ENCODE peak calls at places on chromosomes 11 and 22, in six cellular contexts. One of them, this sample, is unnamed.

GRCh38 chr11:122155765-122156527 is 39.9 kb upstream of the BLID start:
- DNase-seq in neural crest cell: no peak
- DNase-seq in astrocyte of the spinal cord: no peak
- DNase-seq in progenitor cell of endocrine pancreas: no peak
- DNase-seq in cardiac muscle cell: no peak
- DNase-seq in GM06990: no peak
- DNase-seq in this sample: no peak

GRCh38 chr22:19471572-19471971 is 7.4 kb downstream of the UFD1 start:
- DNase-seq in neural crest cell: no peak
- DNase-seq in astrocyte of the spinal cord: no peak
- DNase-seq in progenitor cell of endocrine pancreas: no peak
- DNase-seq in cardiac muscle cell: no peak
- DNase-seq in GM06990: no peak
- DNase-seq in this sample: no peak

GRCh38 chr11:133924661-133925060 is 32.1 kb downstream of the IGSF9B start:
- DNase-seq in neural crest cell: no peak
- DNase-seq in astrocyte of the spinal cord: no peak
- DNase-seq in progenitor cell of endocrine pancreas: no peak
- DNase-seq in cardiac muscle cell: no peak
- DNase-seq in GM06990: no peak
- DNase-seq in this sample: no peak

GRCh38 chr11:129861702-129862107 is 33.7 kb downstream of the NFRKB start:
- DNase-seq in neural crest cell: no peak
- DNase-seq in astrocyte of the spinal cord: peak
- DNase-seq in progenitor cell of endocrine pancreas: peak
- DNase-seq in cardiac muscle cell: peak
- DNase-seq in GM06990: no peak
- DNase-seq in this sample: no peak

GRCh38 chr11:17652556-17652955 is 66.8 kb upstream of the MYOD1 start:
- DNase-seq in neural crest cell: no peak
- DNase-seq in astrocyte of the spinal cord: no peak
- DNase-seq in progenitor cell of endocrine pancreas: no peak
- DNase-seq in cardiac muscle cell: no peak
- DNase-seq in GM06990: no peak
- DNase-seq in this sample: no peak

GRCh38 chr11:35141538-35141937 is 2.6 kb downstream of the CD44 start:
- DNase-seq in neural crest cell: no peak
- DNase-seq in astrocyte of the spinal cord: no peak
- DNase-seq in progenitor cell of endocrine pancreas: no peak
- DNase-seq in cardiac muscle cell: no peak
- DNase-seq in GM06990: no peak
- DNase-seq in this sample: peak

GRCh38 chr11:62974848-62975522 is 9.8 kb downstream of the SLC22A6 start:
- DNase-seq in neural crest cell: no peak
- DNase-seq in astrocyte of the spinal cord: no peak
- DNase-seq in progenitor cell of endocrine pancreas: no peak
- DNase-seq in cardiac muscle cell: peak
- DNase-seq in GM06990: no peak
- DNase-seq in this sample: no peak

GRCh38 chr22:21961886-21962654 is 9.4 kb upstream of the PPM1F start:
- DNase-seq in neural crest cell: no peak
- DNase-seq in astrocyte of the spinal cord: peak
- DNase-seq in progenitor cell of endocrine pancreas: no peak
- DNase-seq in cardiac muscle cell: no peak
- DNase-seq in GM06990: no peak
- DNase-seq in this sample: no peak

GRCh38 chr11:134442246-134442645 is 30.2 kb upstream of the B3GAT1 start:
- DNase-seq in neural crest cell: no peak
- DNase-seq in astrocyte of the spinal cord: no peak
- DNase-seq in progenitor cell of endocrine pancreas: no peak
- DNase-seq in cardiac muscle cell: no peak
- DNase-seq in GM06990: no peak
- DNase-seq in this sample: no peak

GRCh38 chr22:19968450-19968891 is 26.9 kb upstream of the TXNRD2 start:
- DNase-seq in neural crest cell: no peak
- DNase-seq in astrocyte of the spinal cord: no peak
- DNase-seq in progenitor cell of endocrine pancreas: no peak
- DNase-seq in cardiac muscle cell: no peak
- DNase-seq in GM06990: no peak
- DNase-seq in this sample: no peak

GRCh38 chr11:7546324-7546791 is 32.6 kb downstream of the PPFIBP2 start:
- DNase-seq in neural crest cell: no peak
- DNase-seq in astrocyte of the spinal cord: no peak
- DNase-seq in progenitor cell of endocrine pancreas: no peak
- DNase-seq in cardiac muscle cell: no peak
- DNase-seq in GM06990: no peak
- DNase-seq in this sample: no peak

GRCh38 chr22:49233507-49234100 is 594.1 kb downstream of the BRD1 start:
- DNase-seq in neural crest cell: no peak
- DNase-seq in astrocyte of the spinal cord: no peak
- DNase-seq in progenitor cell of endocrine pancreas: no peak
- DNase-seq in cardiac muscle cell: no peak
- DNase-seq in GM06990: no peak
- DNase-seq in this sample: no peak

GRCh38 chr11:120682866-120683265 is 171.3 kb downstream of the GRIK4 start:
- DNase-seq in neural crest cell: no peak
- DNase-seq in astrocyte of the spinal cord: peak
- DNase-seq in progenitor cell of endocrine pancreas: no peak
- DNase-seq in cardiac muscle cell: no peak
- DNase-seq in GM06990: no peak
- DNase-seq in this sample: no peak

GRCh38 chr11:118076754-118077281 is at the start of gene TMPRSS4:
- DNase-seq in neural crest cell: no peak
- DNase-seq in astrocyte of the spinal cord: no peak
- DNase-seq in progenitor cell of endocrine pancreas: peak
- DNase-seq in cardiac muscle cell: no peak
- DNase-seq in GM06990: no peak
- DNase-seq in this sample: no peak

GRCh38 chr11:11347583-11347982 is 5.5 kb downstream of the CSNK2A3 start:
- DNase-seq in neural crest cell: no peak
- DNase-seq in astrocyte of the spinal cord: no peak
- DNase-seq in progenitor cell of endocrine pancreas: no peak
- DNase-seq in cardiac muscle cell: no peak
- DNase-seq in GM06990: no peak
- DNase-seq in this sample: no peak

GRCh38 chr11:9626778-9627394 is 37.0 kb upstream of the SWAP70 start:
- DNase-seq in neural crest cell: peak
- DNase-seq in astrocyte of the spinal cord: no peak
- DNase-seq in progenitor cell of endocrine pancreas: no peak
- DNase-seq in cardiac muscle cell: no peak
- DNase-seq in GM06990: no peak
- DNase-seq in this sample: no peak

GRCh38 chr11:61158691-61159381 is 2.4 kb downstream of the VPS37C start:
- DNase-seq in neural crest cell: no peak
- DNase-seq in astrocyte of the spinal cord: peak
- DNase-seq in progenitor cell of endocrine pancreas: no peak
- DNase-seq in cardiac muscle cell: no peak
- DNase-seq in GM06990: no peak
- DNase-seq in this sample: no peak

GRCh38 chr22:30212363-30212995 is 34.1 kb downstream of the LIF start:
- DNase-seq in neural crest cell: no peak
- DNase-seq in astrocyte of the spinal cord: peak
- DNase-seq in progenitor cell of endocrine pancreas: no peak
- DNase-seq in cardiac muscle cell: no peak
- DNase-seq in GM06990: no peak
- DNase-seq in this sample: no peak

GRCh38 chr22:20239063-20239950 is 28.8 kb downstream of the RTN4R start:
- DNase-seq in neural crest cell: no peak
- DNase-seq in astrocyte of the spinal cord: no peak
- DNase-seq in progenitor cell of endocrine pancreas: no peak
- DNase-seq in cardiac muscle cell: no peak
- DNase-seq in GM06990: peak
- DNase-seq in this sample: no peak

GRCh38 chr11:67345949-67346819 is 7.2 kb downstream of the POLD4 start:
- DNase-seq in neural crest cell: no peak
- DNase-seq in astrocyte of the spinal cord: peak
- DNase-seq in progenitor cell of endocrine pancreas: no peak
- DNase-seq in cardiac muscle cell: peak
- DNase-seq in GM06990: no peak
- DNase-seq in this sample: no peak

GRCh38 chr11:33651555-33651954 is 49.1 kb downstream of the C11orf91 start:
- DNase-seq in neural crest cell: no peak
- DNase-seq in astrocyte of the spinal cord: no peak
- DNase-seq in progenitor cell of endocrine pancreas: no peak
- DNase-seq in cardiac muscle cell: no peak
- DNase-seq in GM06990: no peak
- DNase-seq in this sample: no peak

GRCh38 chr11:34616086-34616485 is 4.8 kb upstream of the EHF start:
- DNase-seq in neural crest cell: no peak
- DNase-seq in astrocyte of the spinal cord: no peak
- DNase-seq in progenitor cell of endocrine pancreas: no peak
- DNase-seq in cardiac muscle cell: no peak
- DNase-seq in GM06990: no peak
- DNase-seq in this sample: no peak

GRCh38 chr11:63933459-63933858 is 5.3 kb upstream of the NAA40 start:
- DNase-seq in neural crest cell: no peak
- DNase-seq in astrocyte of the spinal cord: no peak
- DNase-seq in progenitor cell of endocrine pancreas: no peak
- DNase-seq in cardiac muscle cell: no peak
- DNase-seq in GM06990: no peak
- DNase-seq in this sample: no peak

GRCh38 chr22:45097061-45097460 is 66.7 kb upstream of the NUP50 start:
- DNase-seq in neural crest cell: no peak
- DNase-seq in astrocyte of the spinal cord: no peak
- DNase-seq in progenitor cell of endocrine pancreas: no peak
- DNase-seq in cardiac muscle cell: no peak
- DNase-seq in GM06990: no peak
- DNase-seq in this sample: no peak

GRCh38 chr22:17896552-17896951 is 122.3 kb upstream of the BID start:
- DNase-seq in neural crest cell: no peak
- DNase-seq in astrocyte of the spinal cord: peak
- DNase-seq in progenitor cell of endocrine pancreas: peak
- DNase-seq in cardiac muscle cell: peak
- DNase-seq in GM06990: no peak
- DNase-seq in this sample: no peak

GRCh38 chr11:66492161-66492865 is 12.1 kb downstream of the DPP3 start:
- DNase-seq in neural crest cell: no peak
- DNase-seq in astrocyte of the spinal cord: peak
- DNase-seq in progenitor cell of endocrine pancreas: no peak
- DNase-seq in cardiac muscle cell: no peak
- DNase-seq in GM06990: no peak
- DNase-seq in this sample: no peak

GRCh38 chr11:3341298-3341697 is 37.6 kb downstream of the ZNF195 start:
- DNase-seq in neural crest cell: peak
- DNase-seq in astrocyte of the spinal cord: peak
- DNase-seq in progenitor cell of endocrine pancreas: no peak
- DNase-seq in cardiac muscle cell: peak
- DNase-seq in GM06990: no peak
- DNase-seq in this sample: no peak

GRCh38 chr11:76206327-76207081 is at the start of gene WNT11:
- DNase-seq in neural crest cell: peak
- DNase-seq in astrocyte of the spinal cord: peak
- DNase-seq in progenitor cell of endocrine pancreas: peak
- DNase-seq in cardiac muscle cell: peak
- DNase-seq in GM06990: peak
- DNase-seq in this sample: peak
- TF ChIP-seq CTCF in neural crest cell: no peak
- TF ChIP-seq CTCF in astrocyte of the spinal cord: no peak
- TF ChIP-seq CTCF in progenitor cell of endocrine pancreas: no peak
- TF ChIP-seq CTCF in cardiac muscle cell: no peak
- TF ChIP-seq CTCF in GM06990: no peak
- TF ChIP-seq CTCF in this sample: no peak

GRCh38 chr11:73401217-73401923 is 25.2 kb downstream of the RELT start:
- DNase-seq in neural crest cell: no peak
- DNase-seq in astrocyte of the spinal cord: no peak
- DNase-seq in progenitor cell of endocrine pancreas: no peak
- DNase-seq in cardiac muscle cell: no peak
- DNase-seq in GM06990: no peak
- DNase-seq in this sample: no peak

GRCh38 chr11:73404048-73404447 is 27.8 kb downstream of the RELT start:
- DNase-seq in neural crest cell: peak
- DNase-seq in astrocyte of the spinal cord: peak
- DNase-seq in progenitor cell of endocrine pancreas: no peak
- DNase-seq in cardiac muscle cell: peak
- DNase-seq in GM06990: no peak
- DNase-seq in this sample: no peak

GRCh38 chr11:73403541-73403940 is 27.3 kb downstream of the RELT start:
- DNase-seq in neural crest cell: no peak
- DNase-seq in astrocyte of the spinal cord: no peak
- DNase-seq in progenitor cell of endocrine pancreas: no peak
- DNase-seq in cardiac muscle cell: no peak
- DNase-seq in GM06990: no peak
- DNase-seq in this sample: no peak

GRCh38 chr11:73401924-73402833 is 26.0 kb downstream of the RELT start:
- DNase-seq in neural crest cell: no peak
- DNase-seq in astrocyte of the spinal cord: peak
- DNase-seq in progenitor cell of endocrine pancreas: no peak
- DNase-seq in cardiac muscle cell: no peak
- DNase-seq in GM06990: no peak
- DNase-seq in this sample: no peak

GRCh38 chr11:73402834-73403185 is 26.6 kb downstream of the RELT start:
- DNase-seq in neural crest cell: no peak
- DNase-seq in astrocyte of the spinal cord: peak
- DNase-seq in progenitor cell of endocrine pancreas: no peak
- DNase-seq in cardiac muscle cell: no peak
- DNase-seq in GM06990: no peak
- DNase-seq in this sample: no peak
- TF ChIP-seq CTCF in neural crest cell: peak
- TF ChIP-seq CTCF in astrocyte of the spinal cord: peak
- TF ChIP-seq CTCF in progenitor cell of endocrine pancreas: no peak
- TF ChIP-seq CTCF in cardiac muscle cell: peak
- TF ChIP-seq CTCF in GM06990: peak
- TF ChIP-seq CTCF in this sample: no peak

DNA sequence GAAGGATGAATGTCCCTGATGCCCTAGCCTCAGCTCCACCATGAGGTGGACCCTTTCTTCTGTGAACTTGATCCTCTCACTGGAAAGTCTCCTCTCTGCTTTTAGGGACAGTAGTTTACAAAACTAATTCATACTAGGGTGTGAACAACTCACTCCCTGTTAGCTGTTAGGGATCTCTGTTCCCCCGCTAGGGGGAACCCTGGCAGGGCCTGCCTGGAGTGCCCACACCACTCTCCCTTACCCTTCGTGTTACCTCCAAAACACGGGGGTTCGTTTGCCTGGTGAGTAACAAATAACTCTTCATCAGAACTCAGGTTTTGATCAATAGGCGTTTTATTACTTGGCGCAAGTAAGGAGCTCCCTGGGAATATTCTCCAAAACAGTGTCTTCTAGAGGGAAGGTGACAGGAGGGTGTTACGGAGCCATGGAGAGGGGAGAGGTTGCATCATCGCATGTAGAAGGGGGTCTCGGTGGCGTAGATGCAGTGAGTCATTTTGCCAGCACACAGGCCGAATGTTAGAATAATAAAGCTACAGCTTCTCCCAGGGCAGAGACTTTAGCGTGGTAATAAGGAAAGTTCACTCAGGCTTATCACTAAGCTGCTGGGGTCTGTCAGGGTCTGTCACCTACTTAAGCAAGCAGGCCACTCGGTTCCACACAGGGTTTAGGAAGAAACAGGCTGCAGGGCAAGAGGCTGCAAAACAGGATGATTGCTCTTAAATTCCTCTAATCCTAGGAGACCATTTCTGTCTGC is 45.8 kb downstream of the C11orf96 start:
- DNase-seq in neural crest cell: no peak
- DNase-seq in astrocyte of the spinal cord: peak
- DNase-seq in progenitor cell of endocrine pancreas: no peak
- DNase-seq in cardiac muscle cell: peak
- DNase-seq in GM06990: no peak
- DNase-seq in this sample: no peak
- TF ChIP-seq CTCF in neural crest cell: no peak
- TF ChIP-seq CTCF in astrocyte of the spinal cord: peak
- TF ChIP-seq CTCF in progenitor cell of endocrine pancreas: no peak
- TF ChIP-seq CTCF in cardiac muscle cell: peak
- TF ChIP-seq CTCF in GM06990: peak
- TF ChIP-seq CTCF in this sample: no peak

GRCh38 chr22:34301569-34301968 is 381.3 kb upstream of the LARGE1 start:
- DNase-seq in neural crest cell: no peak
- DNase-seq in astrocyte of the spinal cord: no peak
- DNase-seq in progenitor cell of endocrine pancreas: no peak
- DNase-seq in cardiac muscle cell: peak
- DNase-seq in GM06990: no peak
- DNase-seq in this sample: no peak
- TF ChIP-seq CTCF in neural crest cell: no peak
- TF ChIP-seq CTCF in astrocyte of the spinal cord: no peak
- TF ChIP-seq CTCF in progenitor cell of endocrine pancreas: no peak
- TF ChIP-seq CTCF in cardiac muscle cell: no peak
- TF ChIP-seq CTCF in GM06990: no peak
- TF ChIP-seq CTCF in this sample: no peak